ENCODE peak calls at places on chromosomes 5 and 9, in eight cellular contexts. W, D, Q, E, F, C, O and Y are unnamed samples. For H3K27me3 and H3K4me1, the result is how much of the 10 kb centered on the place peaks cover.

GRCh38 chr5:165630211-165630866 is 2124.9 kb downstream of the MAT2B start:
- DNase-seq in W (no peak), D (peak), Q (peak), E (peak), F (peak), C (no peak), O (no peak), Y (no peak)

GRCh38 chr5:14954620-14955343 is 83.2 kb upstream of the ANKH start:
- DNase-seq in W (no peak), D (no peak), Q (no peak), E (no peak), F (no peak), C (no peak), O (no peak), Y (no peak)

GRCh38 chr5:132655821-132656773 is 1.9 kb upstream of the IL13 start:
- DNase-seq in W (no peak), D (peak), Q (peak), E (no peak), F (no peak), C (no peak), O (no peak), Y (peak)

GRCh38 chr9:126515001-126515872 is 98.5 kb upstream of the LMX1B start:
- DNase-seq in W (no peak), D (no peak), Q (no peak), E (no peak), F (no peak), C (no peak), O (no peak), Y (no peak)

GRCh38 chr5:124952079-124952478 is 205.6 kb upstream of the ZNF608 start:
- DNase-seq in W (no peak), D (no peak), Q (no peak), E (no peak), F (no peak), C (no peak), O (no peak), Y (no peak)

GRCh38 chr5:102910240-102911226 is 155.4 kb downstream of the PAM start:
- DNase-seq in W (no peak), D (peak), Q (no peak), E (no peak), F (no peak), C (no peak), O (no peak), Y (no peak)

GRCh38 chr5:154058055-154059038 is 19.6 kb downstream of the MFAP3 start:
- DNase-seq in W (no peak), D (no peak), Q (no peak), E (no peak), F (peak), C (no peak), O (no peak), Y (no peak)

GRCh38 chr9:125255781-125256391 is 5.7 kb upstream of the GAPVD1 start:
- DNase-seq in W (no peak), D (no peak), Q (no peak), E (no peak), F (peak), C (no peak), O (no peak), Y (no peak)

GRCh38 chr9:86303316-86303975 is 21.1 kb upstream of the ISCA1 start:
- DNase-seq in W (no peak), D (no peak), Q (no peak), E (no peak), F (no peak), C (no peak), O (no peak), Y (no peak)

GRCh38 chr5:138360941-138361452 is 8.5 kb downstream of the KDM3B start:
- DNase-seq in W (no peak), D (no peak), Q (no peak), E (no peak), F (no peak), C (no peak), O (no peak), Y (no peak)

GRCh38 chr5:177396086-177396485 is 4.4 kb downstream of the PFN3 start:
- DNase-seq in W (no peak), D (no peak), Q (no peak), E (no peak), F (no peak), C (no peak), O (no peak), Y (no peak)

GRCh38 chr5:115423541-115423940 is 121.0 kb downstream of the FEM1C start:
- DNase-seq in W (peak), D (peak), Q (no peak), E (peak), F (no peak), C (peak), O (no peak), Y (no peak)

GRCh38 chr9:131841765-131842318 is 102.0 kb upstream of the RAPGEF1 start:
- DNase-seq in W (no peak), D (no peak), Q (no peak), E (no peak), F (no peak), C (no peak), O (no peak), Y (no peak)

GRCh38 chr9:131708613-131709002 is 31.3 kb downstream of the RAPGEF1 start:
- DNase-seq in W (no peak), D (no peak), Q (no peak), E (no peak), F (no peak), C (no peak), O (no peak), Y (no peak)

GRCh38 chr9:137316012-137316981 is 14.2 kb upstream of the NRARP start:
- DNase-seq in W (no peak), D (peak), Q (no peak), E (no peak), F (no peak), C (no peak), O (no peak), Y (no peak)

GRCh38 chr5:141716009-141716408 is 34.0 kb upstream of the ARAP3 start:
- DNase-seq in W (no peak), D (no peak), Q (no peak), E (no peak), F (no peak), C (no peak), O (no peak), Y (no peak)

DNA sequence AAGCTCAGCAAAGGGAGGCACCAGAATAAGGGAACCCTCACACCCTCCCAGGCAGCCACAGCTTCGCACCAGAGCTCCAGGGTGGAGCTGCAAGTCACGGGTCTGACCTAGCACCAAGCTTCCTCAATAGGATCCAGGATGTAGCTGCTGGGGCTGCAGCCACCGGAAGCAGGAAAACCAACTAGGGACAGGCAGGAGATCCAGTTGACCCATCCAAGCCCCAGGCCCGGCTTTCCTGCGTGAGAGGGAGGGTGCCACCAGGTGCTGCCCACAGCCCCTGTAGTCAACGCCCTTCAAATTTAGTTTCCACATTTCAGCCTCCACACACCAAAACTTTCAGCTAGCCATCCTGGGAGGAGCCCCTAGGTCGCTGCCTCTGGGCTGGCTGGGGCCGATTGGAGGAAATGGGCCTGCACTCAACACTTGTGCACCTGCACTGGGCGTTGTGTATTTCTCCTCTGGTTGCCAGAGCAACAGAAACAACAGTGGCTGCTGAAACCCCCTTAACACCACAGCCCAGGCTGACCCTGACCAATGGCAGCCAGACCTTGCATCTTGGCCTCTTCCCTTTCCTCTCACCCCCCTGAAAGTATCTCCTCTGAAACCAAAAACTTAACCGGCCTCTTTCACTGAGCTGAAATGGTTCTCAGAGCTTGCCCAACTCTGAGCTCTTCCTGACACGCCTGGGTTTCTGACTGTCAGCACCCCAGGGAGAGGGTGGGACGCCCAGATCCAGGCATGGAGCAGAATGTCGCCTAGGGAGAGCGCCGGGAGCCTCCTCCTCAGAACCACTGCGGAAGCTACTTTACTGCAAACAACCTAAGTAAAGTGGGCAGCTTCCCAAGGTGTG is 226.5 kb upstream of the MAP3K1 start:
- DNase-seq in W (peak), D (peak), Q (peak), E (peak), F (peak), C (peak), O (peak), Y (no peak)
- H3K4me3 ChIP-seq in W (no peak), D (no peak), Q (no peak), E (no peak), F (no peak), C (no peak), O (no peak), Y (no peak)

GRCh38 chr5:93600409-93601052 is 17.5 kb downstream of the NR2F1 start:
- DNase-seq in W (no peak), D (no peak), Q (no peak), E (no peak), F (no peak), C (no peak), O (no peak), Y (no peak)
- H3K27me3 ChIP-seq in W (half or more), D (under half), Q (under half), E (half or more), F (under half), C (under half), O (half or more), Y (under half)

DNA sequence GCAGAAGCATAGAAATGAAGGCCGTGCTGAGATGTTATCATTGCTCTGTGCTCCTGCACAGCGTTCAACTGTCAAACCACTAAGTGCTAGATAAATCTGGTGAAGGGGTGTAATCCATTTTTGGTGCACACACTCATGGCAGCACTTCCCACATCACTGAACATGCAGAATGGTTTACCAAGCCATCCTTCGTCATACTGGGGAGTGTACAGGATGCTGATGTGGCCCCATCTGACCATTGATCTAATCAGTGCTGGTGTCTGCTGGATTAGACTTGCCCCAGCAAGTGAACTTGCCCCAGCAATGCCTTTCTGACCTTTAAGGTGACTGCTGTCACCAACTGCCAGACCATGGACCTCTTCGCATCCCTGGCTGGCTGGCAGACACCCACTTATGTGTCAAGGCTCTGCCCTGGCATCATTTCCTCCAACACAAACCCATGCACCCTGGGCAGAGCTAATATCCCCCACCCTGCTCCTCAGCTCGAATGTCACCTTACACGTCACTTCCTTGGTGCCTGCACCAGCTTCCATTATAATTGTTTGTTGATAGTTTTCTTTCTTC is 4.2 kb upstream of the SEMA4D start:
- DNase-seq in W (no peak), D (no peak), Q (no peak), E (no peak), F (no peak), C (no peak), O (peak), Y (no peak)
- H3K4me1 ChIP-seq in W (under half), D (under half), Q (under half), E (under half), F (under half), C (under half), O (half or more), Y (under half)

GRCh38 chr5:88692979-88693932 is 189.7 kb downstream of the MEF2C start:
- DNase-seq in W (no peak), D (no peak), Q (no peak), E (no peak), F (no peak), C (no peak), O (no peak), Y (no peak)

GRCh38 chr5:88689662-88690351 is 193.2 kb downstream of the MEF2C start:
- DNase-seq in W (no peak), D (peak), Q (no peak), E (no peak), F (no peak), C (no peak), O (no peak), Y (no peak)

GRCh38 chr5:88688981-88689661 is 193.9 kb downstream of the MEF2C start:
- DNase-seq in W (no peak), D (no peak), Q (no peak), E (no peak), F (no peak), C (no peak), O (no peak), Y (no peak)

GRCh38 chr5:88691945-88692868 is 190.8 kb downstream of the MEF2C start:
- DNase-seq in W (no peak), D (peak), Q (no peak), E (no peak), F (no peak), C (no peak), O (no peak), Y (no peak)

GRCh38 chr5:88690619-88691560 is 192.1 kb downstream of the MEF2C start:
- DNase-seq in W (peak), D (peak), Q (no peak), E (peak), F (peak), C (peak), O (peak), Y (peak)
- H3K4me3 ChIP-seq in W (peak), D (peak), Q (no peak), E (peak), F (no peak), C (no peak), O (peak), Y (peak)